ENCODE peak calls at places on chromosomes 13 and 19, in seven cellular contexts. U is esophagus muscularis mucosa, J is H54, T is IMR-90, Y is A549, Z is upper lobe of left lung, M is tibial nerve. C is an unnamed sample.

GRCh38 chr13:101155920-101156319 is 260.4 kb downstream of the NALCN start:
- DNase-seq in M (no peak), U (no peak), Y (peak; percentile 2), J (no peak), T (no peak), Z (no peak), C (no peak)

GRCh38 chr19:14786421-14786851 is 8.1 kb upstream of the ADGRE2 start:
- DNase-seq in Y (peak; percentile 25), T (no peak), U (peak; percentile 83), Z (peak; percentile 87), M (no peak), J (peak; percentile 30), C (peak; percentile 70)

GRCh38 chr19:30450101-30450500 is 77.9 kb downstream of the ZNF536 start:
- DNase-seq in U (no peak), J (no peak), T (no peak), Z (no peak), Y (no peak), M (no peak), C (no peak)

GRCh38 chr13:40665061-40665753 is 1.2 kb downstream of the FOXO1 start:
- DNase-seq in T (no peak), Z (peak; percentile 91), J (no peak), M (no peak), Y (peak; percentile 8), U (no peak), C (no peak)

GRCh38 chr19:55257461-55258411 is 1.1 kb downstream of the PPP6R1 start:
- DNase-seq in T (peak; percentile 32), M (no peak), Z (no peak), U (no peak), Y (no peak), J (peak; percentile 66), C (no peak)

GRCh38 chr19:53172892-53173291 is 14.0 kb upstream of the ZNF347 start:
- DNase-seq in Y (no peak), M (no peak), Z (no peak), T (peak; percentile 48), J (no peak), U (no peak), C (no peak)

GRCh38 chr13:40483601-40484000 is 182.8 kb downstream of the FOXO1 start:
- DNase-seq in J (no peak), T (no peak), Y (no peak), U (no peak), Z (peak; percentile 63), M (no peak), C (no peak)

GRCh38 chr19:5893296-5893903 is 10.2 kb downstream of the NDUFA11 start:
- DNase-seq in Y (no peak), M (no peak), T (no peak), J (no peak), U (no peak), Z (no peak), C (no peak)

GRCh38 chr19:19110410-19111137 is 27.7 kb downstream of the TMEM161A start:
- DNase-seq in T (no peak), J (no peak), U (no peak), Z (peak; percentile 83), M (no peak), Y (no peak), C (no peak)

GRCh38 chr13:74246398-74246975 is 112.3 kb upstream of the KLF12 start:
- DNase-seq in Z (no peak), M (no peak), T (peak; percentile 43), U (no peak), Y (no peak), J (no peak), C (no peak)

GRCh38 chr13:24071423-24072075 is 89.0 kb upstream of the SPATA13 start:
- DNase-seq in M (no peak), U (no peak), T (peak; percentile 48), J (no peak), Z (no peak), Y (no peak), C (no peak)

DNA sequence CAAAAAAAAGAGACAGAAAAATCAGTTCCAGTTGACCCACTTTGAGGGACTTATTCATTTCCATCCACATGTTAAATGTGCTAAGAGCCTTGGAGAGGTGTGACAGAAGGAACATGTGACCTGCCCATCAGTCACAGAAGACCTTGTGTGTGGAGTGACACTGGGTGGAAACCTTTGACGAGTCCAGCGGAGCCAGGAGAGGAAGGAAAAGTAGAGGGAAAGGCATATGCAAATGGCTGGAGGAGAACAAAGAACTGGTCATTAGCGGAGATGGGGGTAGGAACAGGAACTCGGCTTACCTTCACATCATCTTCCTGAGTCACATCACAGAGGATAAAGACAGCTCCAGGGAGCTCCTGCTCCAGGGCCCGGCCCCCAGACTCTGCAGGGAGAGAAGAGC is 2.3 kb downstream of the HSD17B14 start:
- DNase-seq in Y (no peak), U (no peak), M (no peak), T (no peak), Z (no peak), J (no peak), C (no peak)
- TF ChIP-seq POLR2A in Y (no peak), U (no peak), M (no peak), T (no peak), Z (no peak), J (no peak), C (no peak)

DNA sequence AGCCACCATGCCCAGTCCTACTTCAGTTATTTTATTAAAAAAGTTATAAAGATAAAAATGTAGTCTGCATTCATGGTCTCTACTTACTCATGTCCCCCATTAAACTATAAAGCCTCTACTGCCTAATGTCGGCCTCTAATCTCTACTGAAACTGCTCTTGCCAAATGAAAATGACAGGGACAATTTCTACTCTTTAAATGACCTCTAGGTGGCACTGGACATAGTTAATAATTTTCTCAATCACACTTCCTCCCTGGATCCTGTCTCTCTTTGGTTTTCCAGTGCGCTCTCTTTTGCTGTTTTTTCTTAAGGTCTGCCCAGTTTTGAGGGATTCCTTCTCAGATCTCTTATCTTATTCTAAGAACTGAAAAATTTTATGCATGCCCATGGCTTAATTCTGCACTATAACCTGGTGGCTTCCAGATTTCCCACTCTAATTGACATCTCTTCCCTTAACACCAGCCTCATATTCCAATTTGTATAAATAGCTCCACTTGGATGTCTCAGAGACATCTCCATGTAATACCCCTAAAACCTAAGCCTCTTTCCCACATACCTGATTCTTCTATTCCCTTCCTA is 54.3 kb downstream of the MTMR6 start:
- DNase-seq in J (no peak), T (peak; percentile 21), Z (no peak), M (no peak), Y (peak; percentile 13), U (no peak), C (no peak)
- TF ChIP-seq POLR2A in J (no peak), T (no peak), Z (no peak), M (no peak), Y (no peak), U (no peak), C (no peak)

GRCh38 chr19:38412961-38413360 is 10.1 kb downstream of the FAM98C start:
- DNase-seq in J (no peak), M (no peak), Z (peak; percentile 43), T (no peak), U (no peak), Y (no peak), C (no peak)

GRCh38 chr19:38411041-38411712 is 8.3 kb downstream of the FAM98C start:
- DNase-seq in T (no peak), U (no peak), M (no peak), J (no peak), Z (no peak), Y (no peak), C (no peak)

GRCh38 chr19:38413416-38413815 is 10.5 kb downstream of the FAM98C start:
- DNase-seq in T (no peak), M (no peak), Y (no peak), Z (no peak), U (no peak), J (no peak), C (no peak)

GRCh38 chr19:38412491-38412890 is 9.6 kb downstream of the FAM98C start:
- DNase-seq in Y (no peak), T (no peak), Z (no peak), J (no peak), U (no peak), M (no peak), C (no peak)

DNA sequence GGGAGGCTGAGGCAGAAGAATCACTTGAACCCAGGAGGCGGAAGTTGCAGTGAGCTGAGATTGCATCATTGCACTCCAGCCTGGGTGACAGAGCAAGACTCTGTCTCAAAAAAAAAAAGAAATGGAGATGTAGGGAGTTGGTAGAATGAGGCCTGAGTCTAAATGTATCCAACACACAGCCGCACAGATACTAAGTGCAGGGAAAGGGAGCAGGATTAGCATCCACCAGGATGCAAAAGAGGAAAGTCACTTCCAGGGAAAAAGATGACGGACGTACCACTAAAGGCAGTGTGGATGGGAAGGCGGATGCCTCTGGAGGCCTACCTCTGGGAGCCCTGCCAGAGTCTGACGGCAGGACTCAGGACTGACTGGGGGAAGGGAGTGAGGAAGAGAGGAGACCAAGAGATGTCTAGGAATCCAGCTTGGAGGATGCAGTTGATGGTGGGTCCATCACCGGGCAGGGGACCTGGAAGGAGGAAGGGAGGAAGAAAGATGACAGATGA is 6.8 kb downstream of the FAM98C start:
- DNase-seq in J (no peak), M (no peak), Y (no peak), T (peak; percentile 54), Z (no peak), U (no peak), C (no peak)
- TF ChIP-seq POLR2A in J (no peak), M (no peak), Y (no peak), T (no peak), Z (no peak), U (no peak), C (no peak)

GRCh38 chr19:17266026-17266425 is 1.2 kb upstream of the BABAM1 start:
- DNase-seq in T (no peak), U (no peak), M (no peak), Y (no peak), Z (no peak), J (no peak), C (no peak)
- TF ChIP-seq POLR2A in T (no peak), U (no peak), M (no peak), Y (no peak), Z (no peak), J (no peak), C (no peak)

DNA sequence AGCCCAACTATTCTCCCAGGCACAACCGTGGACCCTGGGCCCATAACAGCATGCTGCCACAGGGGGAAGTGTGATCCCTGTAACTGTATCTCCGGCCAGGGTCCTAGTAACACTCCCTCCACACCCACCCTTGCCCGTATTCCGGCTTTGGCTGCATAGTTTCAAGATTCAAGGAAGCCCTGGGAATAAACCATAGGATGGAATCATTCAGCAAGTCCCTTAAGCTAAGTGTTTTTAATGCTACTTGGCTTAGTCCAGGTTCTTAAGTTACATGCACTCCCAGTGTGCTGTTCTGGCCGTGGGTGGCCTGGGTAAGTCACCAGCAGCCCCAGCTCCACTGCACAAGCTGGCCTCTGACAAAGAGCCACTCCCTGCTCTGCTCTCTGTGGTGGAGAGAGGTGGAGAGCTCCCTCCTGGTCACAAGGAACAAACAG is 532.4 kb upstream of the SGCG start:
- DNase-seq in U (no peak), J (no peak), Y (no peak), Z (no peak), T (no peak), M (no peak), C (no peak)
- TF ChIP-seq POLR2A in U (no peak), J (no peak), Y (no peak), Z (no peak), T (no peak), M (no peak), C (no peak)

DNA sequence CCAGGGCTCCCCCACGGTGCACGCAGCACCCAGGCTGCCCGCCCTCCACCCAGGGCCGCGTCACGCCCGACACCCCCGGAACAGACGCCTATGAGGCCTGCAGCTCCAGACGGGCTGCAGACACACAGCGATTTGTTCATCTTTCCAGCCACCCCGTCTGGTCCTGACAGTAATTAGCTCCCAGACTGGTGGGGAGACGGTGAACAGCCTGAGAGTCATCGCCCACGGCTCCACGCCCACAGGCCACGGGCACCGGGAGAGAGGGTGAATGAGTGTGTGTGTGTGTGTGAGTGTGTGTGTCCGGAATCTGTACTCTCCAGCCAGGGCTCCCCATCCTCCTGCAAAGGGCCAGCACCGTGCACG is 18.1 kb downstream of the GADD45B start:
- DNase-seq in M (no peak), Z (no peak), T (peak; percentile 65), U (no peak), Y (no peak), J (peak; percentile 84), C (no peak)
- TF ChIP-seq POLR2A in M (no peak), Z (no peak), T (peak; percentile 16), U (no peak), Y (no peak), J (peak; percentile 36), C (no peak)

C was measured in vagina.